ENCODE peak calls at places on chromosome 15, in eight cellular contexts. A is EL, R is SIG-M5, L is IMR-90, W is heart left ventricle, O is GM23338, J is B cell, K is M059J. U is an unnamed sample.

GRCh38 chr15:70045045-70045444 is 52.7 kb downstream of the TLE3 start:
- DNase-seq in W (no peak), R (no peak), O (no peak), A (peak; percentile 26), J (no peak), K (peak; percentile 29), L (peak; percentile 54), U (peak; percentile 30)

GRCh38 chr15:45611305-45611704 is 23.5 kb upstream of the SQOR start:
- DNase-seq in J (peak; percentile 47), A (no peak), W (no peak), R (no peak), O (peak; percentile 67), L (no peak), K (peak; percentile 34), U (no peak)

GRCh38 chr15:90465140-90465929 is 64.4 kb upstream of the CRTC3 start:
- DNase-seq in O (no peak), J (no peak), L (peak; percentile 81), R (no peak), K (peak; percentile 83), W (no peak), A (peak; percentile 33), U (no peak)

GRCh38 chr15:33234019-33234418 is 39.5 kb upstream of the FMN1 start:
- DNase-seq in W (no peak), O (peak; percentile 72), K (peak; percentile 68), L (peak; percentile 45), R (no peak), J (peak; percentile 3), A (peak; percentile 48), U (no peak)

GRCh38 chr15:63006032-63006878 is 36.3 kb upstream of the TPM1 start:
- DNase-seq in W (no peak), O (no peak), L (no peak), K (no peak), A (no peak), R (no peak), J (no peak), U (peak; percentile 3)

GRCh38 chr15:58361291-58361759 is 70.5 kb upstream of the LIPC start:
- DNase-seq in R (no peak), A (peak; percentile 95), L (peak; percentile 99), J (no peak), O (no peak), K (peak; percentile 86), W (no peak), U (peak; percentile 63)

GRCh38 chr15:40430271-40430805 is 10.4 kb upstream of the BAHD1 start:
- DNase-seq in W (no peak), O (peak; percentile 63), R (no peak), A (no peak), L (peak; percentile 11), K (peak; percentile 51), J (no peak), U (no peak)

GRCh38 chr15:42385206-42385979 is 26.1 kb downstream of the CAPN3 start:
- DNase-seq in K (peak; percentile 48), J (no peak), L (peak; percentile 62), W (no peak), O (peak; percentile 90), R (no peak), A (peak; percentile 48), U (peak; percentile 28)

GRCh38 chr15:40984963-40985362 is 31.7 kb downstream of the CHAC1 start:
- DNase-seq in W (no peak), L (peak; percentile 97), J (no peak), R (no peak), K (peak; percentile 90), O (no peak), A (peak; percentile 88), U (no peak)

GRCh38 chr15:31235298-31236183 is 91.1 kb upstream of the KLF13 start:
- DNase-seq in K (peak; percentile 26), O (no peak), R (no peak), A (no peak), J (no peak), L (no peak), W (peak; percentile 85), U (no peak)

GRCh38 chr15:77702211-77702957 is 69.7 kb upstream of the LINGO1 start:
- DNase-seq in W (no peak), J (no peak), A (peak; percentile 12), R (no peak), L (peak; percentile 18), K (peak; percentile 28), O (peak; percentile 93), U (no peak)

GRCh38 chr15:90067953-90068613 is 34.2 kb downstream of the IDH2 start:
- DNase-seq in A (no peak), J (no peak), K (no peak), O (no peak), W (no peak), R (no peak), L (no peak), U (no peak)

GRCh38 chr15:100704281-100705055 is 102.1 kb downstream of the ASB7 start:
- DNase-seq in R (no peak), O (no peak), A (peak; percentile 85), J (no peak), L (peak; percentile 92), K (peak; percentile 94), W (no peak), U (no peak)

GRCh38 chr15:90868261-90868689 is at the start of gene FURIN:
- DNase-seq in J (no peak), L (no peak), K (no peak), R (no peak), W (no peak), O (no peak), A (no peak), U (no peak)

GRCh38 chr15:54915382-54915781 is 281.4 kb downstream of the RSL24D1 start:
- DNase-seq in J (no peak), R (no peak), K (no peak), O (no peak), L (no peak), W (no peak), A (no peak), U (no peak)

U was measured in HL-60.